ENCODE peak calls at places on chromosomes 13 and 19, in six cellular contexts. One of them, this sample, is unnamed.

GRCh38 chr19:33634361-33635091 is 12.8 kb downstream of the CHST8 start:
- DNase-seq in uterus: no peak
- DNase-seq in HCT116: no peak
- DNase-seq in A549: no peak
- DNase-seq in breast epithelium: no peak
- DNase-seq in gastrocnemius medialis: no peak
- DNase-seq in this sample: no peak

GRCh38 chr19:14375055-14375581 is 6.1 kb upstream of the ADGRE5 start:
- DNase-seq in uterus: no peak
- DNase-seq in HCT116: no peak
- DNase-seq in A549: no peak
- DNase-seq in breast epithelium: peak; percentile 32
- DNase-seq in gastrocnemius medialis: peak; percentile 48
- DNase-seq in this sample: peak; percentile 51

GRCh38 chr19:35592226-35592625 is 6.3 kb downstream of the PMIS2 start:
- DNase-seq in uterus: no peak
- DNase-seq in HCT116: peak; percentile 53
- DNase-seq in A549: peak; percentile 82
- DNase-seq in breast epithelium: no peak
- DNase-seq in gastrocnemius medialis: no peak
- DNase-seq in this sample: no peak

GRCh38 chr13:109998808-109999528 is 212.6 kb upstream of the IRS2 start:
- DNase-seq in uterus: no peak
- DNase-seq in HCT116: no peak
- DNase-seq in A549: peak; percentile 89
- DNase-seq in breast epithelium: no peak
- DNase-seq in gastrocnemius medialis: no peak
- DNase-seq in this sample: no peak

GRCh38 chr13:86838411-86839120 is 832.6 kb upstream of the SLITRK5 start:
- DNase-seq in uterus: no peak
- DNase-seq in HCT116: no peak
- DNase-seq in A549: no peak
- DNase-seq in breast epithelium: no peak
- DNase-seq in gastrocnemius medialis: no peak
- DNase-seq in this sample: no peak

GRCh38 chr19:6794817-6795431 is 22.4 kb downstream of the VAV1 start:
- DNase-seq in uterus: no peak
- DNase-seq in HCT116: no peak
- DNase-seq in A549: peak; percentile 43
- DNase-seq in breast epithelium: no peak
- DNase-seq in gastrocnemius medialis: no peak
- DNase-seq in this sample: no peak

GRCh38 chr19:34645551-34645950 is 31.4 kb downstream of the SCGB2B2 start:
- DNase-seq in uterus: no peak
- DNase-seq in HCT116: no peak
- DNase-seq in A549: no peak
- DNase-seq in breast epithelium: no peak
- DNase-seq in gastrocnemius medialis: peak; percentile 49
- DNase-seq in this sample: peak; percentile 10

GRCh38 chr19:29495971-29496441 is 29.8 kb upstream of the VSTM2B start:
- DNase-seq in uterus: no peak
- DNase-seq in HCT116: no peak
- DNase-seq in A549: no peak
- DNase-seq in breast epithelium: no peak
- DNase-seq in gastrocnemius medialis: no peak
- DNase-seq in this sample: no peak

GRCh38 chr13:111946214-111946613 is 120.7 kb upstream of the SOX1 start:
- DNase-seq in uterus: no peak
- DNase-seq in HCT116: no peak
- DNase-seq in A549: no peak
- DNase-seq in breast epithelium: no peak
- DNase-seq in gastrocnemius medialis: no peak
- DNase-seq in this sample: no peak

GRCh38 chr13:107865643-107866006 is 349.7 kb downstream of the LIG4 start:
- DNase-seq in uterus: no peak
- DNase-seq in HCT116: no peak
- DNase-seq in A549: no peak
- DNase-seq in breast epithelium: no peak
- DNase-seq in gastrocnemius medialis: no peak
- DNase-seq in this sample: no peak

GRCh38 chr13:26422036-26422435 is 135.4 kb upstream of the WASF3 start:
- DNase-seq in uterus: no peak
- DNase-seq in HCT116: no peak
- DNase-seq in A549: no peak
- DNase-seq in breast epithelium: no peak
- DNase-seq in gastrocnemius medialis: no peak
- DNase-seq in this sample: no peak

GRCh38 chr19:19866599-19867248 is 1.0 kb downstream of the ZNF253 start:
- DNase-seq in uterus: no peak
- DNase-seq in HCT116: no peak
- DNase-seq in A549: no peak
- DNase-seq in breast epithelium: no peak
- DNase-seq in gastrocnemius medialis: no peak
- DNase-seq in this sample: no peak

GRCh38 chr13:37657134-37657533 is 58.6 kb upstream of the POSTN start:
- DNase-seq in uterus: no peak
- DNase-seq in HCT116: no peak
- DNase-seq in A549: peak; percentile 10
- DNase-seq in breast epithelium: no peak
- DNase-seq in gastrocnemius medialis: no peak
- DNase-seq in this sample: no peak

GRCh38 chr19:17394891-17395415 is 957 bp upstream of the CCDC194 start:
- DNase-seq in uterus: peak; percentile 70
- DNase-seq in HCT116: peak; percentile 71
- DNase-seq in A549: peak; percentile 66
- DNase-seq in breast epithelium: no peak
- DNase-seq in gastrocnemius medialis: peak; percentile 39
- DNase-seq in this sample: peak; percentile 71

GRCh38 chr19:291561-292280 is 518 bp upstream of the PLPP2 start:
- DNase-seq in uterus: no peak
- DNase-seq in HCT116: no peak
- DNase-seq in A549: peak; percentile 29
- DNase-seq in breast epithelium: no peak
- DNase-seq in gastrocnemius medialis: no peak
- DNase-seq in this sample: peak; percentile 47

GRCh38 chr13:98658131-98658530 is 81.2 kb upstream of the STK24 start:
- DNase-seq in uterus: no peak
- DNase-seq in HCT116: no peak
- DNase-seq in A549: no peak
- DNase-seq in breast epithelium: no peak
- DNase-seq in gastrocnemius medialis: no peak
- DNase-seq in this sample: no peak

GRCh38 chr13:30235206-30235605 is 72.1 kb downstream of the KATNAL1 start:
- DNase-seq in uterus: no peak
- DNase-seq in HCT116: no peak
- DNase-seq in A549: no peak
- DNase-seq in breast epithelium: no peak
- DNase-seq in gastrocnemius medialis: no peak
- DNase-seq in this sample: no peak

GRCh38 chr19:53868892-53869804 is 1.5 kb downstream of the MYADM start:
- DNase-seq in uterus: peak; percentile 95
- DNase-seq in HCT116: peak; percentile 61
- DNase-seq in A549: peak; percentile 91
- DNase-seq in breast epithelium: peak; percentile 91
- DNase-seq in gastrocnemius medialis: peak; percentile 63
- DNase-seq in this sample: peak; percentile 94

DNA sequence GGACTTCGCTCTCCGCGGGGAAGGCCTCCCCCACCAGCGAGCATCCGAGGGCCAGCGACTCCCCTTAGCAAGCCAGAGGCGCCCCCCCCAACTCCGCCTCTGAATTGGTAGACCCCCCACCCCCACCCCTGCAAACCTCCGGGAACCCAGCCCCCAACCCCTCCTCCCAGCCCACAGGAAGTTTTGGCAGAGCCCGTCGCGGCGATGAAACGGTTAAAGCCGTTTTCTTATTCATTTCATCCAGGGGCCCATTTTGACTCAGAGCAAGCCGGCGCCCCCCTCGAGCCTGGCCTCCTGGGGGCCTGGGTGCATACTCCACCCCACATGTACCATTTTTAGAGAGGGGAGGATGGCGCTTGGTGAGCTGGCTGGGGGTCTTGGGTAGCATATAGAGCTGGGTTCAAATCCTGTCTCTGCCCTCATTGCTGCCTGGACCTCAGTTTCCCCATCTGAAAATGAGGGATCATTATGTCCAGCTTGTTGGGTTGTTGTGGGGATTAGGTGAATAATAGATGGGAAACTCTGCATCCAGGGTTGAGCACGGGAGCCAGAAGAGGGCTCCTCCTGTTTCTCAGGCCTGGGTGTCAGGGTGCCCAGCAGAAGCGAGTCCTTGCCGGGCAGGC is 7.9 kb upstream of the JUNB start:
- DNase-seq in uterus: no peak
- DNase-seq in HCT116: no peak
- DNase-seq in A549: peak; percentile 47
- DNase-seq in breast epithelium: no peak
- DNase-seq in gastrocnemius medialis: no peak
- DNase-seq in this sample: no peak
- H3K4me1 ChIP-seq in uterus: no peaks in the 10 kb centered on the region
- H3K4me1 ChIP-seq in HCT116: peaks cover 77% of the 10 kb centered on the region
- H3K4me1 ChIP-seq in A549: peaks cover 79% of the 10 kb centered on the region
- H3K4me1 ChIP-seq in breast epithelium: peaks cover 33% of the 10 kb centered on the region
- H3K4me1 ChIP-seq in gastrocnemius medialis: peaks cover 43% of the 10 kb centered on the region
- H3K4me1 ChIP-seq in this sample: peaks cover 46% of the 10 kb centered on the region

DNA sequence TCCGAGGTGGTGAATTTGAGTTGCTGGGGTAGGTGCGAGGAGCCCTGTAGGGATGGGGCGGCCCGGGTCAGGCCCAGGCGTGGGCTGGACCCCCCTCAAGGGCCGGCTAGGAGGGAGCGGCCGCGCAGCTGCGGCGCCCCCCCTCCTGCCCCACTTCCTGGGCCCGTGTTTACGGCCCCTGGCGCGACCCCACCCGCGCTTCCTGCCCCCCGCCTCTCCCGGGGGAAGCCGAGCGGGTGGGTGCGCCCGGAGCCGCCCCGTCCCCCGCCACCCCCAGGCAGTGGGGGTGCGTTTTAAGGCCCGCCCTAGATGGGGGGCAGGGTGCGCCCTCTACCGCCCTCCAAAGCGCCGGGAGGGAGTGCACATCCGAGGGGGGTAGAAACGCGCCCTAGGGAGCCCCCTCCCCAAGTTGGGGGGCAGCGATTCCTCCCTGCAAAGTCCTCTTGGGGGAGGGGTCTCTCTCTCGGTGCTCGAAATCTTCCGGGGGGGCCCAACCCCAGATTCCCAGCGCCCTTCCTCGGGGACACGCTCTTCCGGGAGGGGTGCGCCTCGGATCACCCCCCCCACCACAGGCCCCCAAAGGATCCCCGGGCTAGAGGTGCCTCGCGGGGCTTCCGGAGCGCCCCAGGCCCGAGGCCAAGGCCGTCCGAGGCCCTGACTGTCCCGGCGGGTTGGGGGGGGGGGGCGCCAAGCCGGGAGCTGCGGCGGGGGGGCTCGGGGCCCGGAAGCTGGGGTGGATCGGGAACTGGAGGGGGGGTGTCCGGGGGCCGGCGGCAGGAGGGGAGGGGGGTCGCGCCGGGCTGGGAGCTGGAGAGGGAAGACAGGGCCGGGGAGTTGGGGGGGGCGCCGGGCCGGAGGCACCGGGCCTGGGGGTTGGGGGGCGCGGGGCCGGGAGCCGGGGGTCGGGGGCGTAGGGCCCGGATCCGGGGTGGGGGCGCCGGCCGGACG is 807 bp downstream of the TLE5 start:
- DNase-seq in uterus: peak; percentile 77
- DNase-seq in HCT116: no peak
- DNase-seq in A549: no peak
- DNase-seq in breast epithelium: no peak
- DNase-seq in gastrocnemius medialis: peak; percentile 38
- DNase-seq in this sample: peak; percentile 78
- TF ChIP-seq POLR2A in uterus: peak; percentile 69
- TF ChIP-seq POLR2A in HCT116: no peak
- TF ChIP-seq POLR2A in A549: no peak
- TF ChIP-seq POLR2A in breast epithelium: no peak
- TF ChIP-seq POLR2A in gastrocnemius medialis: no peak
- TF ChIP-seq POLR2A in this sample: no peak

GRCh38 chr13:52845766-52846566 is 2.5 kb downstream of the PCDH8 start:
- DNase-seq in uterus: no peak
- DNase-seq in HCT116: no peak
- DNase-seq in A549: no peak
- DNase-seq in breast epithelium: no peak
- DNase-seq in gastrocnemius medialis: no peak
- DNase-seq in this sample: no peak

GRCh38 chr13:52847682-52848432 is 583 bp downstream of the PCDH8 start:
- DNase-seq in uterus: no peak
- DNase-seq in HCT116: no peak
- DNase-seq in A549: no peak
- DNase-seq in breast epithelium: no peak
- DNase-seq in gastrocnemius medialis: no peak
- DNase-seq in this sample: no peak

GRCh38 chr13:52847322-52847681 is 1.1 kb downstream of the PCDH8 start:
- DNase-seq in uterus: no peak
- DNase-seq in HCT116: no peak
- DNase-seq in A549: no peak
- DNase-seq in breast epithelium: no peak
- DNase-seq in gastrocnemius medialis: no peak
- DNase-seq in this sample: no peak

GRCh38 chr13:52846567-52847321 is 1.7 kb downstream of the PCDH8 start:
- DNase-seq in uterus: no peak
- DNase-seq in HCT116: no peak
- DNase-seq in A549: no peak
- DNase-seq in breast epithelium: no peak
- DNase-seq in gastrocnemius medialis: no peak
- DNase-seq in this sample: peak; percentile 65

DNA sequence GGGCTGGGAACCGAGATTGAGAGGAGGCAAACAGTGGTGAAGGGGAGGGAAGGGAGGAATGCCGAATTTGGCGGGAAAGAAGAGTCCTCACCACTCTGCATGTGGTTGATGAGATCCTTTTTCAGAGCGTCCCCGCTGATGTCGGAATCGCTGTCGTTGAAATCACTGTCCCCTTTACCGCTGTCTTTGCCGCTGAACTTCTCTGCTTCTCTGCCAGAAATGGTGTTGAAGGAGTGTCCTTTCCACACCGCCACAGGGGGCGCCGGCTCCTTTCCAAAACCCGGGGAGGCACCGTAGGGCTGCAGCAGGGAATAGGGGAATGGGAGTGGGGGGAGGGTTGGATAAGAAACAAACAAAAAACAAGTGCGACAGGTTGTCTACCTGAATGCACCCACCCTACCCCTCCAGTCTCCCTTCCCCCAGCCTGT is 3.1 kb downstream of the PCDH8 start:
- DNase-seq in uterus: no peak
- DNase-seq in HCT116: no peak
- DNase-seq in A549: no peak
- DNase-seq in breast epithelium: no peak
- DNase-seq in gastrocnemius medialis: no peak
- DNase-seq in this sample: no peak
- TF ChIP-seq CTCF in uterus: no peak
- TF ChIP-seq CTCF in HCT116: peak; percentile 48
- TF ChIP-seq CTCF in A549: no peak
- TF ChIP-seq CTCF in breast epithelium: no peak
- TF ChIP-seq CTCF in gastrocnemius medialis: no peak
- TF ChIP-seq CTCF in this sample: no peak

DNA sequence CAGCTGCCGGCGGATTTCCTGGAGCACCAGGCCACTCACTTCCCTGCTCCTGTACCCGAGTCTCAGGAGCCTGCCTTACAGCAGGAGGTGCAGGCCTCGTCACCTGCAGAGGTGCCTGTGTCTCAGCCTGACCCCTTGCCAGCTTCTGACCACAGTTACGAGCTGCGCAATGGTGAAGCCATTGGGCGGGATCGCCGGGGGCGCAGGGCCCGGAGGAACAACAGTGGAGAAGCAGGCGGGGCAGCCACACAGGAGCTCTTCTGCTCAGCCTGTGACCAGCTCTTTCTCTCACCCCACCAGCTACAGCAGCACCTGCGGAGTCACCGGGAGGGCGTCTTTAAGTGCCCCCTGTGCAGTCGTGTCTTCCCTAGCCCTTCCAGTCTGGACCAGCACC is 3.3 kb downstream of the ZNF574 start:
- DNase-seq in uterus: no peak
- DNase-seq in HCT116: no peak
- DNase-seq in A549: no peak
- DNase-seq in breast epithelium: no peak
- DNase-seq in gastrocnemius medialis: no peak
- DNase-seq in this sample: no peak
- H3K4me1 ChIP-seq in uterus: no peaks in the 10 kb centered on the region
- H3K4me1 ChIP-seq in HCT116: peaks cover 11% of the 10 kb centered on the region
- H3K4me1 ChIP-seq in A549: peaks cover 33% of the 10 kb centered on the region
- H3K4me1 ChIP-seq in breast epithelium: peaks cover 8% of the 10 kb centered on the region
- H3K4me1 ChIP-seq in gastrocnemius medialis: peaks cover 15% of the 10 kb centered on the region
- H3K4me1 ChIP-seq in this sample: no peaks in the 10 kb centered on the region

This sample was measured in heart left ventricle.